ENCODE peak calls at places on chromosomes 6 and 20, in four cellular contexts. N is Calu3; S is CD4-positive, alpha-beta T cell; Q is cardiac muscle cell. C is an unnamed sample.

GRCh38 chr6:84462697-84463096 is 235.3 kb upstream of the CEP162 start:
- DNase-seq in N (no peak), S (no peak), Q (peak; percentile 80), C (peak; percentile 73)

GRCh38 chr6:51842066-51842465 is 245.3 kb downstream of the PKHD1 start:
- DNase-seq in N (no peak), S (no peak), Q (no peak), C (no peak)

GRCh38 chr6:111592726-111593515 is 12.8 kb downstream of the TRAF3IP2 start:
- DNase-seq in N (no peak), Q (no peak), S (no peak), C (no peak)

GRCh38 chr6:41940759-41941279 is 789 bp downstream of the CCND3 start:
- DNase-seq in N (peak; percentile 62), S (peak; percentile 20), Q (peak; percentile 45), C (no peak)

GRCh38 chr6:122736166-122736565 is 43.4 kb upstream of the FABP7 start:
- DNase-seq in S (no peak), N (no peak), Q (no peak), C (no peak)

GRCh38 chr20:427401-427800 is 19.3 kb downstream of the RBCK1 start:
- DNase-seq in N (no peak), S (no peak), Q (no peak), C (no peak)

GRCh38 chr20:5091902-5092301 is 27.9 kb downstream of the PCNA start:
- DNase-seq in Q (no peak), N (no peak), S (no peak), C (no peak)

GRCh38 chr6:122747573-122747972 is 31.9 kb upstream of the FABP7 start:
- DNase-seq in N (no peak), S (no peak), Q (no peak), C (no peak)

GRCh38 chr6:84514089-84514971 is 250.1 kb downstream of the TBX18 start:
- DNase-seq in Q (no peak), N (no peak), S (no peak), C (no peak)

GRCh38 chr20:37311710-37312355 is 22.4 kb downstream of the MANBAL start:
- DNase-seq in S (no peak), N (no peak), Q (no peak), C (peak; percentile 33)

GRCh38 chr6:152316024-152316423 is 321.1 kb downstream of the SYNE1 start:
- DNase-seq in S (no peak), Q (peak; percentile 74), N (no peak), C (peak; percentile 68)

GRCh38 chr6:107496041-107496440 is 6.1 kb downstream of the SOBP start:
- DNase-seq in Q (no peak), N (no peak), S (no peak), C (no peak)

GRCh38 chr6:135935951-135936601 is 84.6 kb downstream of the PDE7B start:
- DNase-seq in Q (no peak), S (no peak), N (no peak), C (peak; percentile 73)

GRCh38 chr6:113994934-113995342 is 24.0 kb upstream of the HDAC2 start:
- DNase-seq in N (peak; percentile 80), Q (peak; percentile 90), S (no peak), C (peak; percentile 86)

GRCh38 chr6:6856538-6857523 is 250.9 kb upstream of the RREB1 start:
- DNase-seq in N (peak; percentile 35), S (peak; percentile 19), Q (peak; percentile 64), C (no peak)

GRCh38 chr6:35044145-35044745 is 96.9 kb downstream of the TCP11 start:
- DNase-seq in N (no peak), S (no peak), Q (peak; percentile 73), C (no peak)

GRCh38 chr6:145530454-145530853 is 204.9 kb downstream of the EPM2A start:
- DNase-seq in Q (no peak), N (no peak), S (no peak), C (no peak)

GRCh38 chr20:44593721-44594120 is 11.3 kb downstream of the PKIG start:
- DNase-seq in S (no peak), N (no peak), Q (no peak), C (no peak)

GRCh38 chr6:159044899-159045727 is at the start of gene TAGAP:
- DNase-seq in N (peak; percentile 32), Q (no peak), S (peak; percentile 76), C (no peak)

GRCh38 chr6:15656145-15656544 is 6.7 kb downstream of the DTNBP1 start:
- DNase-seq in S (no peak), N (no peak), Q (no peak), C (no peak)

GRCh38 chr6:158801655-158802294 is 17.4 kb downstream of the EZR start:
- DNase-seq in Q (no peak), S (no peak), N (no peak), C (no peak)

GRCh38 chr6:9131201-9131600 is 695.9 kb upstream of the SLC35B3 start:
- DNase-seq in Q (no peak), S (no peak), N (no peak), C (no peak)

GRCh38 chr20:43563429-43563828 is 4.6 kb downstream of the SGK2 start:
- DNase-seq in S (no peak), Q (peak; percentile 48), N (no peak), C (no peak)

GRCh38 chr6:52840763-52841585 is at the start of gene GSTA5:
- DNase-seq in Q (no peak), N (no peak), S (no peak), C (peak; percentile 61)

GRCh38 chr6:1871936-1872335 is 262.2 kb downstream of the FOXC1 start:
- DNase-seq in S (no peak), Q (no peak), N (no peak), C (no peak)

GRCh38 chr6:34301408-34301807 is 52.6 kb upstream of the SMIM29 start:
- DNase-seq in N (no peak), S (no peak), Q (peak; percentile 96), C (peak; percentile 79)

GRCh38 chr20:49821850-49822249 is 9.2 kb downstream of the SLC9A8 start:
- DNase-seq in N (peak; percentile 50), Q (peak; percentile 79), S (no peak), C (peak; percentile 72)

GRCh38 chr20:38180781-38181180 is 15.7 kb upstream of the TGM2 start:
- DNase-seq in S (no peak), Q (no peak), N (no peak), C (no peak)

GRCh38 chr20:31706607-31707257 is 15.9 kb downstream of the BCL2L1 start:
- DNase-seq in N (no peak), S (no peak), Q (peak; percentile 73), C (no peak)

GRCh38 chr20:62832212-62832922 is 15.5 kb downstream of the COL9A3 start:
- DNase-seq in Q (no peak), N (peak; percentile 70), S (no peak), C (no peak)

GRCh38 chr6:47810885-47811284 is 29.1 kb downstream of the OPN5 start:
- DNase-seq in Q (no peak), N (no peak), S (no peak), C (no peak)

GRCh38 chr6:157990321-157991066 is 8.8 kb downstream of the SYNJ2 start:
- DNase-seq in N (no peak), S (no peak), Q (no peak), C (no peak)

GRCh38 chr20:37711987-37712961 is 18.4 kb downstream of the CTNNBL1 start:
- DNase-seq in Q (no peak), N (no peak), S (no peak), C (no peak)

GRCh38 chr20:61120595-61121515 is 131.2 kb upstream of the CDH4 start:
- DNase-seq in Q (peak; percentile 36), S (no peak), N (peak; percentile 66), C (peak; percentile 48)
- TF ChIP-seq CTCF in Q (peak; percentile 29), S (peak; percentile 30), N (peak; percentile 62), C (peak; percentile 47)

GRCh38 chr20:33862709-33863403 is 51.7 kb downstream of the CHMP4B start:
- DNase-seq in N (peak; percentile 71), Q (peak; percentile 90), S (peak; percentile 25), C (peak; percentile 50)
- TF ChIP-seq CTCF in N (peak; percentile 92), Q (peak; percentile 72), S (peak; percentile 62), C (peak; percentile 37)

GRCh38 chr6:167666571-167667203 is 160.0 kb upstream of the AFDN start:
- DNase-seq in S (no peak), N (no peak), Q (no peak), C (no peak)
- TF ChIP-seq CTCF in S (no peak), N (no peak), Q (no peak), C (no peak)

GRCh38 chr6:98827295-98828159 is 6.8 kb upstream of the POU3F2 start:
- DNase-seq in Q (no peak), N (no peak), S (no peak), C (no peak)
- TF ChIP-seq CTCF in Q (no peak), N (no peak), S (no peak), C (no peak)

DNA sequence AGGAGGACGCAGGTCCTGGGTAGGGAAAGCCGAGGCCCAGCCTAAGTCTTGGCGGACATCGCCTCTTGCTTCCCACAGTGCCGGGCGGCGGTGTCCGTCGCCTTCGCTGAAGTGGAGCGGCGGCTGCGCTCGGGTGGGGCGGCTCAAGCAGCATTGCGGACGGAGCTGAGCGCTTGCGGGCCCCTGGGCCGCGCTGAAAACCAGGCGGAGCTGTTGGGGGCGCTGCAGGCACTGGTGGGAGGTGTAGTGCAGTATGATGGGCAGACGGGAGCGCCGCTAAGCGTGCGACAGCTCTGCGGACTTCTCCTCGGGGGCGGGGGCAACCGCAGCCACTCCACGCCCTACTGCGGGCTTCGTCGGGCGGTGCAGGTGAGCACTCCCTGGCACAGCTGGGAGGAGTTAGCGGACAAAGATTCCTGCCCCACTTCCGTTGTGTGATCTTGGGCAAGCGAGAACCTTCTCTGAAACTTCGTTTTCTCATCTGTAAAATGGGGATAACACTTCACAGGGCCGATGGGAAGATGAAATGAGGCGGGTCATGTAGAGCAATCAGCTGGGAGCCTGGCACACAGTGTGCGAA is 4.3 kb downstream of the PRSS16 start:
- DNase-seq in Q (peak; percentile 76), S (peak; percentile 34), N (peak; percentile 97), C (peak; percentile 52)
- TF ChIP-seq CTCF in Q (peak; percentile 56), S (peak; percentile 44), N (peak; percentile 48), C (no peak)

GRCh38 chr6:104207635-104208034 is 652.1 kb downstream of the HACE1 start:
- DNase-seq in S (no peak), Q (no peak), N (no peak), C (no peak)
- TF ChIP-seq CTCF in S (no peak), Q (no peak), N (no peak), C (no peak)